ENCODE peak calls at places on chromosomes 12 and 14, in eight cellular contexts. D is endothelial cell of umbilical vein, W is suprapubic skin, H is transverse colon, M is SK-N-SH, Y is Panc1, V is sigmoid colon, X is HepG2. C is an unnamed sample. For H3K4me1, the result is how much of the 10 kb centered on the place peaks cover.

GRCh38 chr14:77761205-77761931 is 412 bp upstream of the SNW1 start:
- DNase-seq in D (no peak), W (no peak), H (peak), M (peak), Y (peak), V (peak), X (peak), C (no peak)

GRCh38 chr12:62986844-62987243 is 51.9 kb upstream of the PPM1H start:
- DNase-seq in D (no peak), W (no peak), H (no peak), M (no peak), Y (no peak), V (no peak), X (no peak), C (no peak)

GRCh38 chr12:96471368-96472040 is 17.9 kb upstream of the CFAP54 start:
- DNase-seq in D (peak), W (no peak), H (no peak), M (no peak), Y (no peak), V (no peak), X (no peak), C (no peak)

GRCh38 chr14:100618763-100619320 is 31.6 kb upstream of the BEGAIN start:
- DNase-seq in D (no peak), W (peak), H (peak), M (peak), Y (no peak), V (peak), X (no peak), C (no peak)

GRCh38 chr12:6548556-6549378 is 7.1 kb downstream of the IFFO1 start:
- DNase-seq in D (peak), W (no peak), H (no peak), M (no peak), Y (no peak), V (peak), X (no peak), C (no peak)

GRCh38 chr14:61620130-61620946 is 75.0 kb upstream of the HIF1A start:
- DNase-seq in D (peak), W (no peak), H (no peak), M (no peak), Y (no peak), V (no peak), X (peak), C (no peak)

GRCh38 chr14:28057286-28058011 is 709.1 kb upstream of the FOXG1 start:
- DNase-seq in D (peak), W (no peak), H (no peak), M (no peak), Y (no peak), V (no peak), X (no peak), C (no peak)

GRCh38 chr14:54574528-54574927 is 7.6 kb downstream of the SAMD4A start:
- DNase-seq in D (no peak), W (no peak), H (no peak), M (no peak), Y (no peak), V (no peak), X (no peak), C (no peak)

GRCh38 chr12:11609045-11609444 is 40.4 kb upstream of the ETV6 start:
- DNase-seq in D (no peak), W (no peak), H (no peak), M (no peak), Y (no peak), V (no peak), X (no peak), C (no peak)

GRCh38 chr12:19220205-19220604 is 90.7 kb downstream of the PLEKHA5 start:
- DNase-seq in D (no peak), W (no peak), H (no peak), M (no peak), Y (no peak), V (no peak), X (no peak), C (no peak)

GRCh38 chr14:92565718-92566115 is 52.1 kb downstream of the RIN3 start:
- DNase-seq in D (no peak), W (no peak), H (no peak), M (no peak), Y (no peak), V (no peak), X (no peak), C (no peak)

GRCh38 chr12:81350309-81350708 is 272.4 kb downstream of the ACSS3 start:
- DNase-seq in D (no peak), W (no peak), H (no peak), M (no peak), Y (no peak), V (no peak), X (no peak), C (no peak)

GRCh38 chr12:56122637-56123036 is 4.6 kb downstream of the ZC3H10 start:
- DNase-seq in D (no peak), W (no peak), H (no peak), M (no peak), Y (no peak), V (no peak), X (peak), C (no peak)

GRCh38 chr12:304815-305214 is 42.2 kb upstream of the SLC6A13 start:
- DNase-seq in D (no peak), W (no peak), H (no peak), M (no peak), Y (no peak), V (no peak), X (no peak), C (no peak)

GRCh38 chr12:46160081-46160980 is 108.5 kb downstream of the SLC38A1 start:
- DNase-seq in D (no peak), W (no peak), H (no peak), M (peak), Y (no peak), V (peak), X (no peak), C (peak)
- H3K4me1 ChIP-seq in D (under half), W (under half), H (under half), M (under half), Y (under half), V (under half), X (under half), C (under half)

GRCh38 chr12:80195143-80195726 is 95.9 kb downstream of the OTOGL start:
- DNase-seq in D (peak), W (no peak), H (no peak), M (peak), Y (peak), V (no peak), X (peak), C (no peak)
- TF ChIP-seq CTCF in D (peak), W (peak), H (peak), M (peak), Y (peak), V (no peak), X (peak), C (peak)

GRCh38 chr12:51821423-51822260 is 26.9 kb downstream of the FIGNL2 start:
- DNase-seq in D (no peak), W (no peak), H (no peak), M (no peak), Y (no peak), V (no peak), X (no peak), C (no peak)
- TF ChIP-seq POLR2AphosphoS5 in D (no peak), W (no peak), H (no peak), M (no peak), Y (no peak), V (no peak), X (no peak), C (no peak)

GRCh38 chr14:89125216-89125615 is 291.8 kb downstream of the FOXN3 start:
- DNase-seq in D (no peak), W (no peak), H (no peak), M (no peak), Y (no peak), V (no peak), X (no peak), C (no peak)
- H3K4me1 ChIP-seq in D (under half), W (under half), H (under half), M (under half), Y (under half), V (under half), X (under half), C (under half)

GRCh38 chr14:102671410-102671809 is 79.0 kb downstream of the RCOR1 start:
- DNase-seq in D (no peak), W (no peak), H (no peak), M (no peak), Y (no peak), V (no peak), X (no peak), C (no peak)

GRCh38 chr14:102666635-102667034 is 74.2 kb downstream of the RCOR1 start:
- DNase-seq in D (no peak), W (no peak), H (no peak), M (no peak), Y (no peak), V (no peak), X (no peak), C (no peak)

GRCh38 chr14:102668291-102668873 is 75.9 kb downstream of the RCOR1 start:
- DNase-seq in D (no peak), W (no peak), H (no peak), M (no peak), Y (no peak), V (no peak), X (no peak), C (peak)

GRCh38 chr14:102675396-102675795 is 82.9 kb downstream of the RCOR1 start:
- DNase-seq in D (no peak), W (no peak), H (no peak), M (no peak), Y (no peak), V (no peak), X (no peak), C (no peak)

DNA sequence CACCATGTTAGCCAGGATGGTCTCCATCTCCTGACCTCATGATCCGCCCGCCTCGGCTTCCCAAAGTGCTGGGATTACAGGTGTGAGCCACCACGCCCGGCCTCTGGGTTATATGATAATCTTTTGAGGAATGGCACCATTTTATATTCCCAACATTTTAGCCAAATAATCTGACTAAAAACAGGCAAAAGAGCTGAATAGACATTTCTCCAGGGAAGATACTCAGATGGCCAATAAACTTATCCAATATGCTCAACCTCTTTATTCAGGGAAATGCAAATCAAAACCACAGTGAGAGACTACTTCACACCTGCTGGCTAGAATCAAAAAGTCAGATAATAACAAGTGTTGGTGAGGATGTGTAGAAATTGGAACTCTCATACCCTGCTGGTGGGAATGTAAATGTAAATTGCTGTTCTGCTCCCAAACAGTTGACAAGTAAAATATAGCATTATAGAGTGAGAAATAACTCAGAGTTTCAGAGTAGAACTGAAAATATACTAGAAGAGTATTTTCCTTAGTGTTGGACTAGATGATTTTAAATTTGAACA is 80.0 kb downstream of the RCOR1 start:
- DNase-seq in D (no peak), W (no peak), H (no peak), M (no peak), Y (no peak), V (no peak), X (no peak), C (no peak)
- TF ChIP-seq CTCF in D (no peak), W (no peak), H (no peak), M (peak), Y (no peak), V (no peak), X (no peak), C (no peak)

DNA sequence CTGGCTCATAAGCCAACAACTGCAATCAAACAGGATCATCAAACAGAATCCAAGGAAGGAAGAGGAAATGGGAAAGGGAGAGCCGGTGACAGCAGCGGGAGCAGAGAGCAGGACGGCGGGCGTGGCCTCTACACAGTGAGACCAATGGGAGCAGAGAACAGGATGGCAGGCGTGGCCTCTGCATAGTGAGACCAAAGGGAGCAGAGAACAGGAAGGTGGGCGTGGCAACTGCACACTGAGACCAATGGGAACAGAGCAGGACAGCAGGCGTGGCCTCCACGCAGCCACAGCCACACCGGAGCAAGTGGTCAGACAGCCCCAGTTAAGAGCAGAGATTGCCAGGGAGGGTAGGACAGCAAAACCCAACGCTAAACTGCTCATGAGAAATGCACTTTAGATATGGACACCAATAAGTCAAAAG is 16.4 kb downstream of the LRCOL1 start:
- DNase-seq in D (peak), W (peak), H (peak), M (peak), Y (peak), V (peak), X (peak), C (peak)
- TF ChIP-seq POLR2AphosphoS5 in D (no peak), W (no peak), H (no peak), M (peak), Y (no peak), V (no peak), X (no peak), C (peak)

GRCh38 chr14:88985654-88986053 is 161.2 kb downstream of the TTC8 start:
- DNase-seq in D (no peak), W (no peak), H (no peak), M (peak), Y (no peak), V (no peak), X (no peak), C (no peak)

GRCh38 chr14:88989911-88990310 is 165.5 kb downstream of the TTC8 start:
- DNase-seq in D (no peak), W (no peak), H (no peak), M (no peak), Y (no peak), V (no peak), X (no peak), C (no peak)

GRCh38 chr14:88990856-88991255 is 166.4 kb downstream of the TTC8 start:
- DNase-seq in D (no peak), W (no peak), H (no peak), M (no peak), Y (no peak), V (no peak), X (no peak), C (no peak)

GRCh38 chr14:88986146-88986841 is 161.8 kb downstream of the TTC8 start:
- DNase-seq in D (no peak), W (no peak), H (no peak), M (peak), Y (no peak), V (no peak), X (no peak), C (no peak)

DNA sequence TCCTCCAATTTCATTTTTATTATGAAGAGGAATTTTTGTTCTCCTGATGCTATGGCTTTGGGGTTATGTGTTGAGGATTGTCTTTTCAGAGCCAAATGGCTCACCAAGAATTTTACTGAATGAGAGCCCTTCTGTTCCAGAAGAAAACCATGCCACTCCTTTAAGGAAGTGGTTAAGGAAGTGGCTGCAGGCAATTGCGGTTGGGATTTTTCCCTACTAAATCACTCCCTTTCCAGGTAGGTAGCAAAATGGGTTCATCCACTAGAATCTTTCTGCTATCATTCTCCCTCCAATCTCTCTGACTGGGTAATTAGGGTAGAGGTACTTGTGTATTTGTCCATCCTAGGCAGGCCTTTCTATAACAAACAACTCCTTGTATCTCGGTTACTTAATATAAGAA is 163.1 kb downstream of the TTC8 start:
- DNase-seq in D (no peak), W (no peak), H (peak), M (no peak), Y (no peak), V (no peak), X (no peak), C (no peak)
- H3K4me1 ChIP-seq in D (under half), W (under half), H (under half), M (half or more), Y (under half), V (under half), X (under half), C (under half)

DNA sequence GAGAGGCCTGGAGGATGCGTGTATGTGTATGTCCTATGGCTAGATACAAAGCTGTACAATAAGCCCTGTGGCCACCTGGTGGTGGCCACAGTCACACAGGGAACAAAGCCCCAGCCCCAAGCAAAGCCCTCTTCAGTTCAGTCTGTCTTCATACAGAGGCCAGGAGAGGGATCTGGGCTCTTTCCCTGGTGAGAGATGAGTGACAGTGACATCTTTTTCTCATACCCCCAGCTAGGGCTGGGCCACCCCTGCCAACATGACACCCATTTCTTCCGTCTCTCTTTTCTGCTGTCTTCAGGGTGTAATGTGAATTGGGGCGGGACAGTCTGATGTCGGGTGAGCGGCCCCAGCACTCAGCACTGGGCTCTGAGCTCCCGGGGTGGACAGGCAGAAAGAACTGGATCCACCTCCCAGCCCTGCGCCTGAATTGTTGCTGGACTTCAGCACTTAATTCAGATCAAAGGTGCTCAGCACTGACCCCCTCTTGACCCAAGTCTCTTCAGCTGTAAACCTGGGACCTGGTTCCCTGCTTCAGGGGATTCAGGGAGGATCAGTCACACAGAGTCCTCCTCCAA is 59.8 kb downstream of the SERPINA3 start:
- DNase-seq in D (no peak), W (peak), H (no peak), M (no peak), Y (no peak), V (peak), X (peak), C (no peak)
- TF ChIP-seq CTCF in D (peak), W (no peak), H (no peak), M (no peak), Y (peak), V (no peak), X (no peak), C (no peak)

GRCh38 chr12:82357340-82357739 is 847 bp downstream of the CCDC59 start:
- DNase-seq in D (no peak), W (no peak), H (no peak), M (no peak), Y (no peak), V (no peak), X (no peak), C (no peak)

GRCh38 chr12:82350161-82350560 is 8.0 kb downstream of the CCDC59 start:
- DNase-seq in D (no peak), W (no peak), H (no peak), M (no peak), Y (no peak), V (no peak), X (no peak), C (no peak)

DNA sequence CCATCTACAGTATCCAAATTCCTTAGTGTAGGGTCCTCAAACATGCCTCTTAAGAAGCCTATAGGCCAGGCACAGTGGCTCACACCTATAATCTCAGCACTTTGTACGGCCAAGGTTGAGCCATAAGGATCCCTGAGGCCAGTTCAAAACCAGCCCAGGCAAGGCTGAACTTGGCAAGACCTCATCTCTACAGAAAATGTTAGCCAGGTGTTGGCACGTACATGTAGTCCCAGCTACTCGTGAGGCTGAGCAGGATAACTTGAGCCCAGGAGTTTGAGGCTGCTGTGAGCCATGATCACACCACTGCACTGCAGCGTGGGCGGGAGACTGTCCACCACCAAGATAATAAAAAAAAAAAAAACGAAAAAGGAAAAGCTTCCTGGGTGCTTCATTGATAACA is 6.8 kb downstream of the CCDC59 start:
- DNase-seq in D (no peak), W (no peak), H (no peak), M (no peak), Y (no peak), V (no peak), X (no peak), C (no peak)
- TF ChIP-seq POLR2AphosphoS5 in D (no peak), W (no peak), H (no peak), M (no peak), Y (no peak), V (no peak), X (no peak), C (no peak)

DNA sequence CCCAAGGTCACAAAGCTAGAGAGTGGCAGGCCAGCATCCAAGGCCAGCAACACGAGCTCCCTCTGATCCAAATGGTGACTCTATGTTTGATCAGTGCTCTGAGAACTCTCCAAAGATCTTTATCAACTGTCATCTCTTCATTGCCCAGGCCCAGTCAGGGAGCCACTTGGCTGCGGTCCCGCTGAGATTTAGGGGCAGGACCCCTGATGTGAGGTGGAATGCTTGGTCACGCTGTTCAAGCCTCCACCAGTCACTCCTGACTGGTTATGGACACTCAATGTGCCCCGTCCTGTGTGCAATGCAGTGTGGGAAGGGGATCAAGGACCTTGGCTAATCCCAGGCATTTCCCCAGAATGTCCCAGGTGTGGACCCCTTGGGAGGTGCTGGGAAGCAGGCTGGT is 19.8 kb upstream of the TCL1B start:
- DNase-seq in D (no peak), W (no peak), H (no peak), M (no peak), Y (no peak), V (no peak), X (no peak), C (no peak)
- H3K4me1 ChIP-seq in D (under half), W (under half), H (under half), M (under half), Y (under half), V (under half), X (under half), C (under half)